ENCODE peak calls at places on chromosomes 4 and X, in four cellular contexts. One of them, this sample, is unnamed.

GRCh38 chrX:132909643-132910042 is 48.8 kb downstream of the HS6ST2 start:
- DNase-seq in osteoblast: no peak
- DNase-seq in Right ventricle myocardium inferior: no peak
- DNase-seq in cardiac fibroblast: peak
- DNase-seq in this sample: no peak

GRCh38 chr4:42296196-42296595 is 101.1 kb upstream of the SHISA3 start:
- DNase-seq in osteoblast: no peak
- DNase-seq in Right ventricle myocardium inferior: no peak
- DNase-seq in cardiac fibroblast: peak
- DNase-seq in this sample: no peak

GRCh38 chr4:8639777-8640720 is 47.5 kb downstream of the CPZ start:
- DNase-seq in osteoblast: no peak
- DNase-seq in Right ventricle myocardium inferior: peak
- DNase-seq in cardiac fibroblast: no peak
- DNase-seq in this sample: peak

GRCh38 chr4:144355809-144356757 is 215.6 kb upstream of the GYPA start:
- DNase-seq in osteoblast: peak
- DNase-seq in Right ventricle myocardium inferior: no peak
- DNase-seq in cardiac fibroblast: peak
- DNase-seq in this sample: no peak

GRCh38 chr4:43163101-43163792 is 270.7 kb downstream of the GRXCR1 start:
- DNase-seq in osteoblast: no peak
- DNase-seq in Right ventricle myocardium inferior: no peak
- DNase-seq in cardiac fibroblast: no peak
- DNase-seq in this sample: no peak

GRCh38 chr4:78749258-78749971 is 26.7 kb upstream of the BMP2K start:
- DNase-seq in osteoblast: no peak
- DNase-seq in Right ventricle myocardium inferior: no peak
- DNase-seq in cardiac fibroblast: no peak
- DNase-seq in this sample: no peak

GRCh38 chr4:159097785-159098184 is 5.1 kb upstream of the RAPGEF2 start:
- DNase-seq in osteoblast: peak
- DNase-seq in Right ventricle myocardium inferior: no peak
- DNase-seq in cardiac fibroblast: no peak
- DNase-seq in this sample: no peak

GRCh38 chr4:26787461-26788340 is 72.9 kb upstream of the STIM2 start:
- DNase-seq in osteoblast: peak
- DNase-seq in Right ventricle myocardium inferior: no peak
- DNase-seq in cardiac fibroblast: peak
- DNase-seq in this sample: peak

GRCh38 chrX:10545882-10546281 is 74.5 kb downstream of the MID1 start:
- DNase-seq in osteoblast: no peak
- DNase-seq in Right ventricle myocardium inferior: no peak
- DNase-seq in cardiac fibroblast: no peak
- DNase-seq in this sample: no peak

GRCh38 chr4:189096717-189097116 is 844.0 kb upstream of the FRG1 start:
- DNase-seq in osteoblast: no peak
- DNase-seq in Right ventricle myocardium inferior: peak
- DNase-seq in cardiac fibroblast: no peak
- DNase-seq in this sample: no peak

GRCh38 chrX:47200385-47201150 is 6.9 kb downstream of the UBA1 start:
- DNase-seq in osteoblast: peak
- DNase-seq in Right ventricle myocardium inferior: no peak
- DNase-seq in cardiac fibroblast: peak
- DNase-seq in this sample: peak

GRCh38 chr4:110487873-110488272 is 11.9 kb downstream of the ENPEP start:
- DNase-seq in osteoblast: no peak
- DNase-seq in Right ventricle myocardium inferior: no peak
- DNase-seq in cardiac fibroblast: peak
- DNase-seq in this sample: no peak